ENCODE peak calls at places on chromosomes 3 and 15, in eight cellular contexts. One of them, this sample, is unnamed.

GRCh38 chr3:192514081-192514753 is 213.1 kb downstream of the FGF12 start:
- DNase-seq in natural killer cell: no peak
- DNase-seq in Calu3: peak
- DNase-seq in adipocyte: no peak
- DNase-seq in ELR: peak
- DNase-seq in NCI-H1930: peak
- DNase-seq in dorsolateral prefrontal cortex: peak
- DNase-seq in NCI-H1417: peak
- DNase-seq in this sample: no peak

GRCh38 chr15:65054333-65055200 is 9.4 kb downstream of the SLC51B start:
- DNase-seq in natural killer cell: peak
- DNase-seq in Calu3: peak
- DNase-seq in adipocyte: peak
- DNase-seq in ELR: peak
- DNase-seq in NCI-H1930: no peak
- DNase-seq in dorsolateral prefrontal cortex: peak
- DNase-seq in NCI-H1417: peak
- DNase-seq in this sample: peak

GRCh38 chr3:136106101-136106500 is 90.0 kb downstream of the MSL2 start:
- DNase-seq in natural killer cell: no peak
- DNase-seq in Calu3: no peak
- DNase-seq in adipocyte: no peak
- DNase-seq in ELR: no peak
- DNase-seq in NCI-H1930: no peak
- DNase-seq in dorsolateral prefrontal cortex: no peak
- DNase-seq in NCI-H1417: no peak
- DNase-seq in this sample: no peak

GRCh38 chr15:23538657-23539056 is 26.8 kb upstream of the MKRN3 start:
- DNase-seq in natural killer cell: no peak
- DNase-seq in Calu3: no peak
- DNase-seq in adipocyte: no peak
- DNase-seq in ELR: no peak
- DNase-seq in NCI-H1930: no peak
- DNase-seq in dorsolateral prefrontal cortex: no peak
- DNase-seq in NCI-H1417: no peak
- DNase-seq in this sample: no peak

GRCh38 chr15:93997071-93997658 is 234.2 kb upstream of the MCTP2 start:
- DNase-seq in natural killer cell: no peak
- DNase-seq in Calu3: peak
- DNase-seq in adipocyte: peak
- DNase-seq in ELR: peak
- DNase-seq in NCI-H1930: no peak
- DNase-seq in dorsolateral prefrontal cortex: no peak
- DNase-seq in NCI-H1417: no peak
- DNase-seq in this sample: no peak

GRCh38 chr15:90934256-90934948 is 683 bp upstream of the UNC45A start:
- DNase-seq in natural killer cell: peak
- DNase-seq in Calu3: peak
- DNase-seq in adipocyte: peak
- DNase-seq in ELR: peak
- DNase-seq in NCI-H1930: peak
- DNase-seq in dorsolateral prefrontal cortex: peak
- DNase-seq in NCI-H1417: peak
- DNase-seq in this sample: peak

GRCh38 chr3:20984594-20985207 is 766.3 kb downstream of the ZNF385D start:
- DNase-seq in natural killer cell: no peak
- DNase-seq in Calu3: no peak
- DNase-seq in adipocyte: no peak
- DNase-seq in ELR: no peak
- DNase-seq in NCI-H1930: no peak
- DNase-seq in dorsolateral prefrontal cortex: no peak
- DNase-seq in NCI-H1417: no peak
- DNase-seq in this sample: no peak

GRCh38 chr3:14172480-14172879 is 5.9 kb downstream of the XPC start:
- DNase-seq in natural killer cell: no peak
- DNase-seq in Calu3: no peak
- DNase-seq in adipocyte: no peak
- DNase-seq in ELR: no peak
- DNase-seq in NCI-H1930: no peak
- DNase-seq in dorsolateral prefrontal cortex: no peak
- DNase-seq in NCI-H1417: no peak
- DNase-seq in this sample: no peak

GRCh38 chr3:2516762-2517441 is 418.2 kb downstream of the CNTN4 start:
- DNase-seq in natural killer cell: no peak
- DNase-seq in Calu3: no peak
- DNase-seq in adipocyte: no peak
- DNase-seq in ELR: no peak
- DNase-seq in NCI-H1930: no peak
- DNase-seq in dorsolateral prefrontal cortex: no peak
- DNase-seq in NCI-H1417: no peak
- DNase-seq in this sample: no peak

GRCh38 chr15:78037779-78038305 is 39.7 kb downstream of the TBC1D2B start:
- DNase-seq in natural killer cell: no peak
- DNase-seq in Calu3: no peak
- DNase-seq in adipocyte: no peak
- DNase-seq in ELR: no peak
- DNase-seq in NCI-H1930: no peak
- DNase-seq in dorsolateral prefrontal cortex: no peak
- DNase-seq in NCI-H1417: no peak
- DNase-seq in this sample: no peak

GRCh38 chr3:32603064-32603463 is 32.4 kb upstream of the DYNC1LI1 start:
- DNase-seq in natural killer cell: no peak
- DNase-seq in Calu3: no peak
- DNase-seq in adipocyte: no peak
- DNase-seq in ELR: no peak
- DNase-seq in NCI-H1930: no peak
- DNase-seq in dorsolateral prefrontal cortex: no peak
- DNase-seq in NCI-H1417: no peak
- DNase-seq in this sample: peak

GRCh38 chr3:197801801-197802504 is 10.9 kb downstream of the LRCH3 start:
- DNase-seq in natural killer cell: no peak
- DNase-seq in Calu3: peak
- DNase-seq in adipocyte: peak
- DNase-seq in ELR: peak
- DNase-seq in NCI-H1930: no peak
- DNase-seq in dorsolateral prefrontal cortex: no peak
- DNase-seq in NCI-H1417: no peak
- DNase-seq in this sample: no peak

GRCh38 chr3:53821631-53822068 is 24.6 kb downstream of the CHDH start:
- DNase-seq in natural killer cell: no peak
- DNase-seq in Calu3: no peak
- DNase-seq in adipocyte: no peak
- DNase-seq in ELR: no peak
- DNase-seq in NCI-H1930: no peak
- DNase-seq in dorsolateral prefrontal cortex: peak
- DNase-seq in NCI-H1417: peak
- DNase-seq in this sample: peak

GRCh38 chr15:70523634-70524033 is 239.7 kb downstream of the UACA start:
- DNase-seq in natural killer cell: peak
- DNase-seq in Calu3: no peak
- DNase-seq in adipocyte: no peak
- DNase-seq in ELR: no peak
- DNase-seq in NCI-H1930: no peak
- DNase-seq in dorsolateral prefrontal cortex: no peak
- DNase-seq in NCI-H1417: peak
- DNase-seq in this sample: peak

GRCh38 chr3:141302364-141303141 is 65.8 kb upstream of the ZBTB38 start:
- DNase-seq in natural killer cell: no peak
- DNase-seq in Calu3: no peak
- DNase-seq in adipocyte: peak
- DNase-seq in ELR: peak
- DNase-seq in NCI-H1930: no peak
- DNase-seq in dorsolateral prefrontal cortex: no peak
- DNase-seq in NCI-H1417: no peak
- DNase-seq in this sample: no peak

GRCh38 chr15:91694829-91695205 is 158.7 kb upstream of the SLCO3A1 start:
- DNase-seq in natural killer cell: no peak
- DNase-seq in Calu3: peak
- DNase-seq in adipocyte: peak
- DNase-seq in ELR: no peak
- DNase-seq in NCI-H1930: no peak
- DNase-seq in dorsolateral prefrontal cortex: no peak
- DNase-seq in NCI-H1417: no peak
- DNase-seq in this sample: no peak

GRCh38 chr3:72538070-72538745 is 310.0 kb downstream of the SHQ1 start:
- DNase-seq in natural killer cell: no peak
- DNase-seq in Calu3: no peak
- DNase-seq in adipocyte: no peak
- DNase-seq in ELR: no peak
- DNase-seq in NCI-H1930: no peak
- DNase-seq in dorsolateral prefrontal cortex: no peak
- DNase-seq in NCI-H1417: no peak
- DNase-seq in this sample: no peak

GRCh38 chr3:17045705-17046104 is 160.9 kb downstream of the PLCL2 start:
- DNase-seq in natural killer cell: no peak
- DNase-seq in Calu3: no peak
- DNase-seq in adipocyte: no peak
- DNase-seq in ELR: no peak
- DNase-seq in NCI-H1930: no peak
- DNase-seq in dorsolateral prefrontal cortex: no peak
- DNase-seq in NCI-H1417: no peak
- DNase-seq in this sample: no peak

GRCh38 chr3:136186330-136186729 is 9.8 kb downstream of the MSL2 start:
- DNase-seq in natural killer cell: no peak
- DNase-seq in Calu3: peak
- DNase-seq in adipocyte: no peak
- DNase-seq in ELR: no peak
- DNase-seq in NCI-H1930: no peak
- DNase-seq in dorsolateral prefrontal cortex: no peak
- DNase-seq in NCI-H1417: peak
- DNase-seq in this sample: peak

GRCh38 chr3:132253262-132253878 is 63.8 kb upstream of the ACP3 start:
- DNase-seq in natural killer cell: no peak
- DNase-seq in Calu3: peak
- DNase-seq in adipocyte: peak
- DNase-seq in ELR: peak
- DNase-seq in NCI-H1930: no peak
- DNase-seq in dorsolateral prefrontal cortex: no peak
- DNase-seq in NCI-H1417: peak
- DNase-seq in this sample: no peak

GRCh38 chr15:81073796-81074195 is 60.3 kb upstream of the CFAP161 start:
- DNase-seq in natural killer cell: no peak
- DNase-seq in Calu3: no peak
- DNase-seq in adipocyte: no peak
- DNase-seq in ELR: no peak
- DNase-seq in NCI-H1930: no peak
- DNase-seq in dorsolateral prefrontal cortex: no peak
- DNase-seq in NCI-H1417: no peak
- DNase-seq in this sample: no peak

GRCh38 chr3:152379415-152380042 is 110.8 kb downstream of the MBNL1 start:
- DNase-seq in natural killer cell: no peak
- DNase-seq in Calu3: no peak
- DNase-seq in adipocyte: no peak
- DNase-seq in ELR: peak
- DNase-seq in NCI-H1930: no peak
- DNase-seq in dorsolateral prefrontal cortex: no peak
- DNase-seq in NCI-H1417: no peak
- DNase-seq in this sample: no peak

GRCh38 chr3:194654443-194654842 is 17.5 kb downstream of the LSG1 start:
- DNase-seq in natural killer cell: no peak
- DNase-seq in Calu3: no peak
- DNase-seq in adipocyte: no peak
- DNase-seq in ELR: no peak
- DNase-seq in NCI-H1930: no peak
- DNase-seq in dorsolateral prefrontal cortex: no peak
- DNase-seq in NCI-H1417: no peak
- DNase-seq in this sample: no peak

GRCh38 chr3:58242340-58242739 is 4.7 kb downstream of the ABHD6 start:
- DNase-seq in natural killer cell: no peak
- DNase-seq in Calu3: no peak
- DNase-seq in adipocyte: no peak
- DNase-seq in ELR: peak
- DNase-seq in NCI-H1930: no peak
- DNase-seq in dorsolateral prefrontal cortex: no peak
- DNase-seq in NCI-H1417: no peak
- DNase-seq in this sample: peak

GRCh38 chr3:114147281-114147680 is 31.6 kb downstream of the DRD3 start:
- DNase-seq in natural killer cell: no peak
- DNase-seq in Calu3: no peak
- DNase-seq in adipocyte: no peak
- DNase-seq in ELR: no peak
- DNase-seq in NCI-H1930: no peak
- DNase-seq in dorsolateral prefrontal cortex: no peak
- DNase-seq in NCI-H1417: no peak
- DNase-seq in this sample: no peak

GRCh38 chr3:42270561-42270960 is 4.6 kb upstream of the CCK start:
- DNase-seq in natural killer cell: no peak
- DNase-seq in Calu3: no peak
- DNase-seq in adipocyte: no peak
- DNase-seq in ELR: no peak
- DNase-seq in NCI-H1930: no peak
- DNase-seq in dorsolateral prefrontal cortex: no peak
- DNase-seq in NCI-H1417: peak
- DNase-seq in this sample: no peak

GRCh38 chr15:38699633-38700230 is 135.1 kb upstream of the RASGRP1 start:
- DNase-seq in natural killer cell: peak
- DNase-seq in Calu3: peak
- DNase-seq in adipocyte: peak
- DNase-seq in ELR: peak
- DNase-seq in NCI-H1930: no peak
- DNase-seq in dorsolateral prefrontal cortex: peak
- DNase-seq in NCI-H1417: peak
- DNase-seq in this sample: peak

GRCh38 chr15:35308802-35309201 is 223.7 kb upstream of the NANOGP8 start:
- DNase-seq in natural killer cell: no peak
- DNase-seq in Calu3: no peak
- DNase-seq in adipocyte: peak
- DNase-seq in ELR: peak
- DNase-seq in NCI-H1930: no peak
- DNase-seq in dorsolateral prefrontal cortex: no peak
- DNase-seq in NCI-H1417: no peak
- DNase-seq in this sample: no peak

GRCh38 chr3:132730891-132731580 is 8.8 kb upstream of the NPHP3 start:
- DNase-seq in natural killer cell: no peak
- DNase-seq in Calu3: peak
- DNase-seq in adipocyte: peak
- DNase-seq in ELR: peak
- DNase-seq in NCI-H1930: peak
- DNase-seq in dorsolateral prefrontal cortex: no peak
- DNase-seq in NCI-H1417: peak
- DNase-seq in this sample: no peak

GRCh38 chr3:62051506-62051905 is 321.8 kb downstream of the FEZF2 start:
- DNase-seq in natural killer cell: no peak
- DNase-seq in Calu3: no peak
- DNase-seq in adipocyte: peak
- DNase-seq in ELR: peak
- DNase-seq in NCI-H1930: peak
- DNase-seq in dorsolateral prefrontal cortex: no peak
- DNase-seq in NCI-H1417: peak
- DNase-seq in this sample: peak

GRCh38 chr3:24773798-24774197 is 279.1 kb upstream of the THRB start:
- DNase-seq in natural killer cell: no peak
- DNase-seq in Calu3: peak
- DNase-seq in adipocyte: peak
- DNase-seq in ELR: peak
- DNase-seq in NCI-H1930: peak
- DNase-seq in dorsolateral prefrontal cortex: peak
- DNase-seq in NCI-H1417: peak
- DNase-seq in this sample: peak

GRCh38 chr3:29128004-29128403 is 152.9 kb upstream of the RBMS3 start:
- DNase-seq in natural killer cell: no peak
- DNase-seq in Calu3: no peak
- DNase-seq in adipocyte: no peak
- DNase-seq in ELR: no peak
- DNase-seq in NCI-H1930: no peak
- DNase-seq in dorsolateral prefrontal cortex: no peak
- DNase-seq in NCI-H1417: no peak
- DNase-seq in this sample: no peak

GRCh38 chr3:189664311-189664710 is 33.1 kb downstream of the TP63 start:
- DNase-seq in natural killer cell: no peak
- DNase-seq in Calu3: no peak
- DNase-seq in adipocyte: peak
- DNase-seq in ELR: peak
- DNase-seq in NCI-H1930: no peak
- DNase-seq in dorsolateral prefrontal cortex: no peak
- DNase-seq in NCI-H1417: no peak
- DNase-seq in this sample: no peak

GRCh38 chr15:29934251-29934650 is 112.0 kb upstream of the TJP1 start:
- DNase-seq in natural killer cell: no peak
- DNase-seq in Calu3: no peak
- DNase-seq in adipocyte: peak
- DNase-seq in ELR: peak
- DNase-seq in NCI-H1930: no peak
- DNase-seq in dorsolateral prefrontal cortex: no peak
- DNase-seq in NCI-H1417: no peak
- DNase-seq in this sample: no peak

This sample was measured in stomach.